ENCODE peak calls at places on chromosomes 1 and 21, in nine cellular contexts. One of them, this sample, is unnamed.

GRCh38 chr1:234758851-234759250 is 148.9 kb upstream of the IRF2BP2 start:
- DNase-seq in GM23338: no peak
- DNase-seq in neural progenitor cell: no peak
- DNase-seq in SK-N-SH: no peak
- DNase-seq in GM23248: no peak
- DNase-seq in OCI-LY7: no peak
- DNase-seq in MM.1S: no peak
- DNase-seq in HCT116: no peak
- DNase-seq in PC-3: no peak
- DNase-seq in this sample: no peak

GRCh38 chr21:19049567-19049966 is 646.0 kb upstream of the TMPRSS15 start:
- DNase-seq in HCT116: no peak
- DNase-seq in SK-N-SH: no peak
- DNase-seq in GM23338: no peak
- DNase-seq in GM23248: no peak
- DNase-seq in neural progenitor cell: no peak
- DNase-seq in MM.1S: no peak
- DNase-seq in OCI-LY7: no peak
- DNase-seq in PC-3: no peak
- DNase-seq in this sample: no peak

GRCh38 chr1:199463521-199464127 is 563.9 kb upstream of the NR5A2 start:
- DNase-seq in GM23248: peak; percentile 67
- DNase-seq in HCT116: peak; percentile 40
- DNase-seq in OCI-LY7: peak; percentile 51
- DNase-seq in MM.1S: peak; percentile 65
- DNase-seq in SK-N-SH: peak; percentile 1
- DNase-seq in PC-3: peak; percentile 67
- DNase-seq in GM23338: peak; percentile 88
- DNase-seq in neural progenitor cell: peak; percentile 80
- DNase-seq in this sample: peak; percentile 61

GRCh38 chr1:3068400-3069361 is at the start of gene PRDM16:
- DNase-seq in GM23248: peak; percentile 58
- DNase-seq in MM.1S: no peak
- DNase-seq in SK-N-SH: no peak
- DNase-seq in OCI-LY7: no peak
- DNase-seq in PC-3: peak; percentile 61
- DNase-seq in HCT116: peak; percentile 50
- DNase-seq in neural progenitor cell: peak; percentile 89
- DNase-seq in GM23338: peak; percentile 78
- DNase-seq in this sample: peak; percentile 67

GRCh38 chr1:8879348-8880067 is 1.0 kb upstream of the ENO1 start:
- DNase-seq in GM23248: no peak
- DNase-seq in MM.1S: no peak
- DNase-seq in OCI-LY7: no peak
- DNase-seq in neural progenitor cell: no peak
- DNase-seq in HCT116: no peak
- DNase-seq in GM23338: no peak
- DNase-seq in SK-N-SH: no peak
- DNase-seq in PC-3: no peak
- DNase-seq in this sample: no peak

GRCh38 chr21:33362044-33362555 is 37.3 kb downstream of the IFNAR1 start:
- DNase-seq in GM23338: peak; percentile 92
- DNase-seq in PC-3: peak; percentile 36
- DNase-seq in GM23248: no peak
- DNase-seq in HCT116: no peak
- DNase-seq in neural progenitor cell: peak; percentile 62
- DNase-seq in MM.1S: peak; percentile 63
- DNase-seq in SK-N-SH: no peak
- DNase-seq in OCI-LY7: peak; percentile 72
- DNase-seq in this sample: peak; percentile 28

GRCh38 chr1:168709896-168710305 is 19.1 kb downstream of the DPT start:
- DNase-seq in MM.1S: no peak
- DNase-seq in OCI-LY7: no peak
- DNase-seq in neural progenitor cell: no peak
- DNase-seq in SK-N-SH: no peak
- DNase-seq in GM23248: peak; percentile 97
- DNase-seq in HCT116: peak; percentile 23
- DNase-seq in GM23338: no peak
- DNase-seq in PC-3: peak; percentile 99
- DNase-seq in this sample: peak; percentile 60

GRCh38 chr1:115810609-115811008 is 30.3 kb downstream of the NHLH2 start:
- DNase-seq in neural progenitor cell: no peak
- DNase-seq in OCI-LY7: no peak
- DNase-seq in PC-3: no peak
- DNase-seq in HCT116: no peak
- DNase-seq in SK-N-SH: no peak
- DNase-seq in GM23338: no peak
- DNase-seq in MM.1S: no peak
- DNase-seq in GM23248: no peak
- DNase-seq in this sample: no peak

GRCh38 chr1:14765773-14766172 is 167.3 kb downstream of the KAZN start:
- DNase-seq in PC-3: peak; percentile 92
- DNase-seq in OCI-LY7: no peak
- DNase-seq in neural progenitor cell: no peak
- DNase-seq in SK-N-SH: no peak
- DNase-seq in HCT116: no peak
- DNase-seq in MM.1S: no peak
- DNase-seq in GM23338: no peak
- DNase-seq in GM23248: no peak
- DNase-seq in this sample: no peak
- TF ChIP-seq EZH2phosphoT487 in PC-3: no peak
- TF ChIP-seq EZH2phosphoT487 in OCI-LY7: no peak
- TF ChIP-seq EZH2phosphoT487 in neural progenitor cell: no peak
- TF ChIP-seq EZH2phosphoT487 in SK-N-SH: no peak
- TF ChIP-seq EZH2phosphoT487 in HCT116: no peak
- TF ChIP-seq EZH2phosphoT487 in MM.1S: no peak
- TF ChIP-seq EZH2phosphoT487 in GM23338: no peak
- TF ChIP-seq EZH2phosphoT487 in GM23248: no peak
- TF ChIP-seq EZH2phosphoT487 in this sample: no peak

DNA sequence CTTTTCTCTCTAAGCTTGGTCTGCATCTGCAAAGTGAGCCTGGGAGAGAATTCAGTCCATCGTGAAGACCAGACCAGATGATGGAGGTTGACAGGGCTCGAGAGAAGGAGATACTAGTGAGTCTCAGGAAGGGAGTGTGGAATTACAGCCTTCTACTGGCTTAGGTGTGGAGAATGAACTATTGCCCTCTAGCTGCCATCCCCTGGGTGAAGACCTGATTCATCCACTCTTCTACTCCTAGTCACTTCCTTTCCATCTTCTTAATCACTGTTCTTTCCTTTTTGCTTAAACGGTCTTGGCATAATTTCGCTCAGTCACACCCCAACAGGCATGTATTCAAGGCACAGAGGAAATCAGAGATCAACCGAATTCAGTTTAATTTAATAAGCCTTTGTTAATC is 34.0 kb upstream of the HSD17B7 start:
- DNase-seq in PC-3: peak; percentile 65
- DNase-seq in OCI-LY7: no peak
- DNase-seq in GM23338: no peak
- DNase-seq in neural progenitor cell: no peak
- DNase-seq in MM.1S: no peak
- DNase-seq in GM23248: peak; percentile 82
- DNase-seq in SK-N-SH: no peak
- DNase-seq in HCT116: no peak
- DNase-seq in this sample: no peak
- TF ChIP-seq EZH2phosphoT487 in PC-3: no peak
- TF ChIP-seq EZH2phosphoT487 in OCI-LY7: no peak
- TF ChIP-seq EZH2phosphoT487 in GM23338: no peak
- TF ChIP-seq EZH2phosphoT487 in neural progenitor cell: no peak
- TF ChIP-seq EZH2phosphoT487 in MM.1S: no peak
- TF ChIP-seq EZH2phosphoT487 in GM23248: no peak
- TF ChIP-seq EZH2phosphoT487 in SK-N-SH: no peak
- TF ChIP-seq EZH2phosphoT487 in HCT116: no peak
- TF ChIP-seq EZH2phosphoT487 in this sample: no peak

GRCh38 chr1:43036457-43036827 is 77.8 kb upstream of the SLC2A1 start:
- DNase-seq in GM23338: no peak
- DNase-seq in neural progenitor cell: no peak
- DNase-seq in OCI-LY7: no peak
- DNase-seq in PC-3: no peak
- DNase-seq in HCT116: no peak
- DNase-seq in SK-N-SH: no peak
- DNase-seq in MM.1S: no peak
- DNase-seq in GM23248: peak; percentile 66
- DNase-seq in this sample: no peak
- TF ChIP-seq EZH2phosphoT487 in GM23338: no peak
- TF ChIP-seq EZH2phosphoT487 in neural progenitor cell: no peak
- TF ChIP-seq EZH2phosphoT487 in OCI-LY7: no peak
- TF ChIP-seq EZH2phosphoT487 in PC-3: no peak
- TF ChIP-seq EZH2phosphoT487 in HCT116: no peak
- TF ChIP-seq EZH2phosphoT487 in SK-N-SH: no peak
- TF ChIP-seq EZH2phosphoT487 in MM.1S: no peak
- TF ChIP-seq EZH2phosphoT487 in GM23248: no peak
- TF ChIP-seq EZH2phosphoT487 in this sample: no peak

GRCh38 chr1:39625462-39626273 is 13.8 kb downstream of the HEYL start:
- DNase-seq in HCT116: no peak
- DNase-seq in OCI-LY7: no peak
- DNase-seq in SK-N-SH: peak; percentile 60
- DNase-seq in MM.1S: no peak
- DNase-seq in GM23338: no peak
- DNase-seq in GM23248: peak; percentile 72
- DNase-seq in neural progenitor cell: no peak
- DNase-seq in PC-3: no peak
- DNase-seq in this sample: peak; percentile 79
- TF ChIP-seq EZH2phosphoT487 in HCT116: no peak
- TF ChIP-seq EZH2phosphoT487 in OCI-LY7: no peak
- TF ChIP-seq EZH2phosphoT487 in SK-N-SH: no peak
- TF ChIP-seq EZH2phosphoT487 in MM.1S: no peak
- TF ChIP-seq EZH2phosphoT487 in GM23338: no peak
- TF ChIP-seq EZH2phosphoT487 in GM23248: no peak
- TF ChIP-seq EZH2phosphoT487 in neural progenitor cell: no peak
- TF ChIP-seq EZH2phosphoT487 in PC-3: no peak
- TF ChIP-seq EZH2phosphoT487 in this sample: no peak

GRCh38 chr1:153638261-153638660 is 4.4 kb downstream of the CHTOP start:
- DNase-seq in GM23338: no peak
- DNase-seq in HCT116: no peak
- DNase-seq in OCI-LY7: no peak
- DNase-seq in MM.1S: no peak
- DNase-seq in PC-3: no peak
- DNase-seq in neural progenitor cell: no peak
- DNase-seq in GM23248: no peak
- DNase-seq in SK-N-SH: no peak
- DNase-seq in this sample: no peak
- TF ChIP-seq EZH2phosphoT487 in GM23338: no peak
- TF ChIP-seq EZH2phosphoT487 in HCT116: no peak
- TF ChIP-seq EZH2phosphoT487 in OCI-LY7: no peak
- TF ChIP-seq EZH2phosphoT487 in MM.1S: no peak
- TF ChIP-seq EZH2phosphoT487 in PC-3: no peak
- TF ChIP-seq EZH2phosphoT487 in neural progenitor cell: no peak
- TF ChIP-seq EZH2phosphoT487 in GM23248: no peak
- TF ChIP-seq EZH2phosphoT487 in SK-N-SH: no peak
- TF ChIP-seq EZH2phosphoT487 in this sample: no peak